ENCODE peak calls at places on chromosomes 2 and 18, in nine cellular contexts. One of them, this sample, is unnamed.

GRCh38 chr2:148814143-148814852 is 60.7 kb upstream of the KIF5C start:
- DNase-seq in activated CD8-positive, alpha-beta T cell treated with anti-CD3 and anti-CD28 coated beads for 36 hours: no peak
- DNase-seq in NCI-H1092 treated with DMSO at 0.1 percent for 48 hours: no peak
- DNase-seq in memory B cell: no peak
- DNase-seq in NCI-H1694: no peak
- DNase-seq in HFF-Myc: no peak
- DNase-seq in NCI-H2081: no peak
- DNase-seq in GM03348: no peak
- DNase-seq in Caki2: peak; percentile 4
- DNase-seq in this sample: peak; percentile 64

GRCh38 chr2:162591403-162592083 is 247.0 kb downstream of the KCNH7 start:
- DNase-seq in Caki2: no peak
- DNase-seq in NCI-H1092 treated with DMSO at 0.1 percent for 48 hours: no peak
- DNase-seq in activated CD8-positive, alpha-beta T cell treated with anti-CD3 and anti-CD28 coated beads for 36 hours: no peak
- DNase-seq in memory B cell: no peak
- DNase-seq in NCI-H2081: no peak
- DNase-seq in NCI-H1694: no peak
- DNase-seq in GM03348: no peak
- DNase-seq in HFF-Myc: no peak
- DNase-seq in this sample: no peak

GRCh38 chr2:181683518-181684453 is 3.5 kb upstream of the NEUROD1 start:
- DNase-seq in HFF-Myc: no peak
- DNase-seq in Caki2: no peak
- DNase-seq in activated CD8-positive, alpha-beta T cell treated with anti-CD3 and anti-CD28 coated beads for 36 hours: peak; percentile 28
- DNase-seq in NCI-H2081: no peak
- DNase-seq in GM03348: peak; percentile 60
- DNase-seq in memory B cell: no peak
- DNase-seq in NCI-H1092 treated with DMSO at 0.1 percent for 48 hours: no peak
- DNase-seq in NCI-H1694: peak; percentile 38
- DNase-seq in this sample: peak; percentile 18

GRCh38 chr2:132416080-132416911 is at the start of gene GPR39:
- DNase-seq in GM03348: peak; percentile 95
- DNase-seq in HFF-Myc: peak; percentile 80
- DNase-seq in memory B cell: no peak
- DNase-seq in Caki2: peak; percentile 99
- DNase-seq in NCI-H1694: peak; percentile 45
- DNase-seq in activated CD8-positive, alpha-beta T cell treated with anti-CD3 and anti-CD28 coated beads for 36 hours: no peak
- DNase-seq in NCI-H1092 treated with DMSO at 0.1 percent for 48 hours: peak; percentile 78
- DNase-seq in NCI-H2081: peak; percentile 62
- DNase-seq in this sample: peak; percentile 96

GRCh38 chr18:79849328-79850207 is 51.8 kb downstream of the KCNG2 start:
- DNase-seq in activated CD8-positive, alpha-beta T cell treated with anti-CD3 and anti-CD28 coated beads for 36 hours: no peak
- DNase-seq in memory B cell: no peak
- DNase-seq in HFF-Myc: no peak
- DNase-seq in NCI-H1694: no peak
- DNase-seq in GM03348: no peak
- DNase-seq in Caki2: no peak
- DNase-seq in NCI-H2081: no peak
- DNase-seq in NCI-H1092 treated with DMSO at 0.1 percent for 48 hours: no peak
- DNase-seq in this sample: no peak

GRCh38 chr18:1680108-1680507 is 775.4 kb downstream of the ADCYAP1 start:
- DNase-seq in memory B cell: no peak
- DNase-seq in NCI-H1092 treated with DMSO at 0.1 percent for 48 hours: no peak
- DNase-seq in GM03348: no peak
- DNase-seq in NCI-H2081: no peak
- DNase-seq in Caki2: no peak
- DNase-seq in NCI-H1694: no peak
- DNase-seq in HFF-Myc: no peak
- DNase-seq in activated CD8-positive, alpha-beta T cell treated with anti-CD3 and anti-CD28 coated beads for 36 hours: no peak
- DNase-seq in this sample: no peak

GRCh38 chr2:100577777-100578176 is 15.0 kb downstream of the PDCL3 start:
- DNase-seq in Caki2: no peak
- DNase-seq in GM03348: no peak
- DNase-seq in activated CD8-positive, alpha-beta T cell treated with anti-CD3 and anti-CD28 coated beads for 36 hours: no peak
- DNase-seq in HFF-Myc: no peak
- DNase-seq in memory B cell: no peak
- DNase-seq in NCI-H2081: no peak
- DNase-seq in NCI-H1092 treated with DMSO at 0.1 percent for 48 hours: no peak
- DNase-seq in NCI-H1694: no peak
- DNase-seq in this sample: no peak

GRCh38 chr2:239150125-239151011 is 250.5 kb downstream of the HDAC4 start:
- DNase-seq in GM03348: no peak
- DNase-seq in memory B cell: no peak
- DNase-seq in HFF-Myc: no peak
- DNase-seq in NCI-H1694: no peak
- DNase-seq in Caki2: no peak
- DNase-seq in activated CD8-positive, alpha-beta T cell treated with anti-CD3 and anti-CD28 coated beads for 36 hours: peak; percentile 33
- DNase-seq in NCI-H1092 treated with DMSO at 0.1 percent for 48 hours: no peak
- DNase-seq in NCI-H2081: no peak
- DNase-seq in this sample: no peak

GRCh38 chr2:44118257-44118656 is 50.4 kb upstream of the PPM1B start:
- DNase-seq in memory B cell: no peak
- DNase-seq in NCI-H2081: no peak
- DNase-seq in NCI-H1092 treated with DMSO at 0.1 percent for 48 hours: no peak
- DNase-seq in NCI-H1694: no peak
- DNase-seq in HFF-Myc: no peak
- DNase-seq in GM03348: no peak
- DNase-seq in Caki2: no peak
- DNase-seq in activated CD8-positive, alpha-beta T cell treated with anti-CD3 and anti-CD28 coated beads for 36 hours: peak; percentile 23
- DNase-seq in this sample: peak; percentile 34

GRCh38 chr2:44918095-44918775 is 23.3 kb upstream of the SIX3 start:
- DNase-seq in HFF-Myc: no peak
- DNase-seq in NCI-H1092 treated with DMSO at 0.1 percent for 48 hours: no peak
- DNase-seq in NCI-H1694: no peak
- DNase-seq in NCI-H2081: no peak
- DNase-seq in GM03348: no peak
- DNase-seq in activated CD8-positive, alpha-beta T cell treated with anti-CD3 and anti-CD28 coated beads for 36 hours: no peak
- DNase-seq in memory B cell: no peak
- DNase-seq in Caki2: peak; percentile 44
- DNase-seq in this sample: no peak

GRCh38 chr2:241563571-241563980 is 5.0 kb downstream of the BOK start:
- DNase-seq in activated CD8-positive, alpha-beta T cell treated with anti-CD3 and anti-CD28 coated beads for 36 hours: no peak
- DNase-seq in HFF-Myc: no peak
- DNase-seq in Caki2: no peak
- DNase-seq in NCI-H1092 treated with DMSO at 0.1 percent for 48 hours: no peak
- DNase-seq in NCI-H2081: no peak
- DNase-seq in NCI-H1694: no peak
- DNase-seq in GM03348: no peak
- DNase-seq in memory B cell: no peak
- DNase-seq in this sample: no peak

GRCh38 chr18:64966667-64967066 is 784.1 kb upstream of the CDH7 start:
- DNase-seq in activated CD8-positive, alpha-beta T cell treated with anti-CD3 and anti-CD28 coated beads for 36 hours: no peak
- DNase-seq in GM03348: no peak
- DNase-seq in NCI-H2081: peak; percentile 90
- DNase-seq in NCI-H1092 treated with DMSO at 0.1 percent for 48 hours: peak; percentile 54
- DNase-seq in HFF-Myc: no peak
- DNase-seq in Caki2: no peak
- DNase-seq in NCI-H1694: peak; percentile 67
- DNase-seq in memory B cell: no peak
- DNase-seq in this sample: no peak